ENCODE peak calls at places on chromosomes 6 and 20, in ten cellular contexts. K, V, P, X, U, H, J, W, L and D are unnamed samples.

GRCh38 chr6:123526128-123526527 is 110.6 kb downstream of the TRDN start:
- DNase-seq in K (no peak), V (no peak), P (no peak), X (no peak), U (no peak), H (no peak), J (no peak), W (no peak), L (no peak), D (no peak)

GRCh38 chr6:33987531-33988021 is 158.3 kb downstream of the GRM4 start:
- DNase-seq in K (no peak), V (no peak), P (no peak), X (no peak), U (no peak), H (no peak), J (no peak), W (peak), L (no peak), D (no peak)

GRCh38 chr6:61809004-61809595 is 476.9 kb downstream of the KHDRBS2 start:
- DNase-seq in K (no peak), V (no peak), P (no peak), X (no peak), U (no peak), H (no peak), J (no peak), W (no peak), L (peak), D (no peak)

GRCh38 chr6:29748391-29749352 is 25.4 kb downstream of the HLA-F start:
- DNase-seq in K (peak), V (peak), P (peak), X (peak), U (peak), H (peak), J (peak), W (peak), L (peak), D (no peak)

GRCh38 chr6:164756142-164756541 is 553.3 kb downstream of the C6orf118 start:
- DNase-seq in K (no peak), V (no peak), P (no peak), X (no peak), U (no peak), H (no peak), J (no peak), W (no peak), L (no peak), D (no peak)

GRCh38 chr6:146770965-146771735 is 172.4 kb downstream of the ADGB start:
- DNase-seq in K (peak), V (no peak), P (no peak), X (no peak), U (no peak), H (no peak), J (no peak), W (no peak), L (no peak), D (no peak)

GRCh38 chr6:46113370-46113769 is 16.4 kb upstream of the ENPP4 start:
- DNase-seq in K (peak), V (no peak), P (no peak), X (no peak), U (no peak), H (no peak), J (no peak), W (no peak), L (peak), D (no peak)

GRCh38 chr6:129189266-129189665 is 306.3 kb downstream of the LAMA2 start:
- DNase-seq in K (no peak), V (no peak), P (no peak), X (no peak), U (no peak), H (no peak), J (no peak), W (no peak), L (no peak), D (no peak)

GRCh38 chr6:100065348-100065747 is 71.3 kb upstream of the MCHR2 start:
- DNase-seq in K (no peak), V (no peak), P (no peak), X (no peak), U (no peak), H (no peak), J (no peak), W (no peak), L (no peak), D (no peak)

GRCh38 chr6:30730611-30731435 is 10.7 kb downstream of the TUBB start:
- DNase-seq in K (peak), V (no peak), P (peak), X (peak), U (no peak), H (no peak), J (no peak), W (peak), L (peak), D (no peak)

GRCh38 chr6:110476046-110476849 is at the start of gene SLC22A16:
- DNase-seq in K (no peak), V (no peak), P (no peak), X (no peak), U (peak), H (no peak), J (no peak), W (no peak), L (no peak), D (no peak)

GRCh38 chr20:53597085-53597482 is 3.4 kb upstream of the ZNF217 start:
- DNase-seq in K (no peak), V (no peak), P (no peak), X (no peak), U (peak), H (no peak), J (no peak), W (peak), L (peak), D (no peak)

GRCh38 chr6:47922391-47922790 is 140.6 kb downstream of the OPN5 start:
- DNase-seq in K (no peak), V (no peak), P (no peak), X (no peak), U (no peak), H (no peak), J (no peak), W (no peak), L (no peak), D (no peak)

GRCh38 chr20:16404640-16405039 is 168.6 kb downstream of the KIF16B start:
- DNase-seq in K (no peak), V (no peak), P (no peak), X (no peak), U (no peak), H (no peak), J (no peak), W (no peak), L (no peak), D (no peak)

GRCh38 chr20:33407251-33407650 is 5.9 kb upstream of the CDK5RAP1 start:
- DNase-seq in K (no peak), V (no peak), P (no peak), X (peak), U (no peak), H (no peak), J (no peak), W (no peak), L (no peak), D (no peak)

GRCh38 chr20:48025061-48025515 is 239.8 kb upstream of the SULF2 start:
- DNase-seq in K (peak), V (peak), P (peak), X (peak), U (no peak), H (no peak), J (peak), W (no peak), L (peak), D (peak)

GRCh38 chr6:103236923-103237322 is 1622.8 kb downstream of the HACE1 start:
- DNase-seq in K (no peak), V (no peak), P (no peak), X (no peak), U (no peak), H (no peak), J (no peak), W (no peak), L (no peak), D (no peak)

GRCh38 chr6:110537208-110538123 is 61.1 kb upstream of the SLC22A16 start:
- DNase-seq in K (no peak), V (peak), P (no peak), X (peak), U (peak), H (no peak), J (peak), W (no peak), L (peak), D (no peak)

GRCh38 chr6:128632131-128632530 is 111.7 kb upstream of the PTPRK start:
- DNase-seq in K (no peak), V (no peak), P (no peak), X (peak), U (no peak), H (no peak), J (no peak), W (peak), L (peak), D (no peak)

GRCh38 chr6:93040375-93040774 is 379.0 kb downstream of the EPHA7 start:
- DNase-seq in K (no peak), V (no peak), P (no peak), X (no peak), U (no peak), H (no peak), J (no peak), W (no peak), L (no peak), D (no peak)

GRCh38 chr6:15504581-15505350 is 158.1 kb downstream of the DTNBP1 start:
- DNase-seq in K (peak), V (peak), P (peak), X (peak), U (peak), H (no peak), J (peak), W (peak), L (no peak), D (peak)

GRCh38 chr6:81515562-81516453 is 236.7 kb downstream of the TENT5A start:
- DNase-seq in K (no peak), V (peak), P (no peak), X (peak), U (no peak), H (no peak), J (peak), W (no peak), L (no peak), D (peak)

GRCh38 chr20:17614176-17614811 is 44.4 kb downstream of the DSTN start:
- DNase-seq in K (peak), V (no peak), P (peak), X (peak), U (peak), H (no peak), J (no peak), W (peak), L (no peak), D (no peak)

GRCh38 chr6:131250121-131250520 is 114.9 kb downstream of the AKAP7 start:
- DNase-seq in K (peak), V (peak), P (peak), X (peak), U (no peak), H (no peak), J (no peak), W (peak), L (no peak), D (no peak)

GRCh38 chr6:7813704-7814103 is 87.8 kb downstream of the BMP6 start:
- DNase-seq in K (no peak), V (no peak), P (no peak), X (no peak), U (no peak), H (no peak), J (no peak), W (no peak), L (no peak), D (no peak)

GRCh38 chr6:137910424-137910834 is 43.4 kb downstream of the TNFAIP3 start:
- DNase-seq in K (peak), V (no peak), P (no peak), X (no peak), U (no peak), H (no peak), J (no peak), W (no peak), L (no peak), D (no peak)

GRCh38 chr20:63495771-63496403 is 3.0 kb downstream of the EEF1A2 start:
- DNase-seq in K (peak), V (no peak), P (peak), X (peak), U (no peak), H (no peak), J (no peak), W (peak), L (no peak), D (no peak)

GRCh38 chr6:4607793-4608192 is 168.4 kb upstream of the CDYL start:
- DNase-seq in K (no peak), V (no peak), P (no peak), X (no peak), U (no peak), H (no peak), J (no peak), W (no peak), L (no peak), D (no peak)

GRCh38 chr6:6390849-6391602 is 70.6 kb upstream of the F13A1 start:
- DNase-seq in K (no peak), V (no peak), P (no peak), X (no peak), U (no peak), H (no peak), J (no peak), W (no peak), L (no peak), D (no peak)
- H3K4me3 ChIP-seq in K (no peak), V (no peak), P (no peak), X (no peak), U (no peak), H (peak), J (no peak), W (no peak), L (no peak), D (no peak)

GRCh38 chr6:134238960-134239795 is 78.7 kb downstream of the SGK1 start:
- DNase-seq in K (no peak), V (no peak), P (no peak), X (no peak), U (no peak), H (no peak), J (no peak), W (no peak), L (no peak), D (no peak)
- TF ChIP-seq CTCF in K (no peak), V (no peak), P (no peak), X (no peak), U (no peak), H (no peak), J (no peak), W (no peak), L (no peak), D (no peak)

DNA sequence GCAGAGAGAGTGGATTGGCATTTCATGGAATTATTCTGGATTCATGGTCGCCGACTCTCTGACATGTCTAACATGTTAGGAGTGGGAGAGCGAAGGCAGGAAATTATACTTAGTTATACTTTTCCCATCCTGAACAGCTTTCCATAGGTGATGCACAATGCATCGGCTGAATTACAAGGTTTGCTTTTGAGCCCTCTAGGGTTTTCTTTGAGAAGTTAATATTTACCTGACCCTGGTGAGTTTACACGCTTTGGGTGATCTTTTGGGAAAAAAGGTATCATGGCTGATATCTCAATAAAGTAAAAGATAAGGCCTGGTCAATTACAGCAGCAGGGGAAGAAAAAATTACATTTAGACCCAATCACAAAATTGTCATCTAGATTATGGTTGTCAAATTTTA is 14.0 kb upstream of the NKX2-2 start:
- DNase-seq in K (no peak), V (no peak), P (no peak), X (no peak), U (no peak), H (no peak), J (no peak), W (no peak), L (no peak), D (no peak)
- H3K4me3 ChIP-seq in K (no peak), V (no peak), P (no peak), X (no peak), U (no peak), H (no peak), J (no peak), W (no peak), L (no peak), D (no peak)

GRCh38 chr6:24064106-24064505 is 61.9 kb upstream of the NRSN1 start:
- DNase-seq in K (no peak), V (no peak), P (no peak), X (no peak), U (no peak), H (no peak), J (no peak), W (no peak), L (no peak), D (no peak)
- TF ChIP-seq CTCF in K (no peak), V (peak), P (no peak), X (no peak), U (no peak), H (no peak), J (no peak), W (no peak), L (peak), D (no peak)

GRCh38 chr6:18389479-18389878 is 2.3 kb downstream of the RNF144B start:
- DNase-seq in K (no peak), V (peak), P (no peak), X (peak), U (no peak), H (no peak), J (no peak), W (no peak), L (no peak), D (no peak)

GRCh38 chr6:18387061-18387721 is at the start of gene RNF144B:
- DNase-seq in K (peak), V (no peak), P (peak), X (peak), U (peak), H (peak), J (no peak), W (peak), L (peak), D (no peak)

GRCh38 chr6:18388252-18388651 is 1.1 kb downstream of the RNF144B start:
- DNase-seq in K (no peak), V (no peak), P (no peak), X (no peak), U (no peak), H (no peak), J (no peak), W (no peak), L (peak), D (no peak)

GRCh38 chr6:18390476-18390875 is 3.3 kb downstream of the RNF144B start:
- DNase-seq in K (no peak), V (no peak), P (no peak), X (no peak), U (no peak), H (no peak), J (no peak), W (no peak), L (no peak), D (no peak)

GRCh38 chr6:18388942-18389341 is 1.8 kb downstream of the RNF144B start:
- DNase-seq in K (no peak), V (peak), P (no peak), X (peak), U (no peak), H (no peak), J (peak), W (no peak), L (peak), D (peak)
- H3K4me3 ChIP-seq in K (peak), V (no peak), P (no peak), X (no peak), U (peak), H (peak), J (peak), W (peak), L (peak), D (peak)

DNA sequence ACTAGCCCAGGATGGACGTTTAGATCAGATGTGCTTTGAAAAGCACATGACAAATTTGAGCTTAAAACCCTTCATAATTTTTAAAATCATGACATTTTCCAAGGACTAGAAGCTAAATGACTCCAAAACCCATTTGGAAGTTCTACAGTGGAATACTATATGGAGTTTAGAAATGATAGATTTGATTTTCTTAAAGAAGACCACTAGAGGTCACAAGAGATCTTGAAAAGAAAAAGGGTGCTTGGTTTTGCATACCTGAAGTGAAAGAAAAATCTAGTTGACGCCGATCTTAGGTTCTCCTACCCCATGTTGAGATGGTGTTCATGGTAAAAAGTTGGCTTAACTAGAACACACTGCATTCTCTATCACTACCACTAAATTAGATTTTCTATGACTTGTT is 31.5 kb downstream of the CFAP61 start:
- DNase-seq in K (no peak), V (no peak), P (no peak), X (peak), U (no peak), H (no peak), J (no peak), W (no peak), L (peak), D (no peak)
- TF ChIP-seq CTCF in K (peak), V (peak), P (no peak), X (peak), U (peak), H (peak), J (peak), W (no peak), L (peak), D (no peak)

GRCh38 chr6:52016918-52017748 is 70.3 kb downstream of the PKHD1 start:
- DNase-seq in K (no peak), V (no peak), P (no peak), X (no peak), U (no peak), H (no peak), J (no peak), W (no peak), L (no peak), D (no peak)

GRCh38 chr6:52013035-52013434 is 74.4 kb downstream of the PKHD1 start:
- DNase-seq in K (no peak), V (no peak), P (no peak), X (no peak), U (no peak), H (no peak), J (no peak), W (peak), L (no peak), D (no peak)

GRCh38 chr6:52014391-52014790 is 73.0 kb downstream of the PKHD1 start:
- DNase-seq in K (no peak), V (no peak), P (no peak), X (no peak), U (no peak), H (no peak), J (no peak), W (no peak), L (no peak), D (no peak)

GRCh38 chr6:52019092-52019491 is 68.3 kb downstream of the PKHD1 start:
- DNase-seq in K (no peak), V (no peak), P (no peak), X (no peak), U (no peak), H (no peak), J (no peak), W (no peak), L (no peak), D (no peak)

DNA sequence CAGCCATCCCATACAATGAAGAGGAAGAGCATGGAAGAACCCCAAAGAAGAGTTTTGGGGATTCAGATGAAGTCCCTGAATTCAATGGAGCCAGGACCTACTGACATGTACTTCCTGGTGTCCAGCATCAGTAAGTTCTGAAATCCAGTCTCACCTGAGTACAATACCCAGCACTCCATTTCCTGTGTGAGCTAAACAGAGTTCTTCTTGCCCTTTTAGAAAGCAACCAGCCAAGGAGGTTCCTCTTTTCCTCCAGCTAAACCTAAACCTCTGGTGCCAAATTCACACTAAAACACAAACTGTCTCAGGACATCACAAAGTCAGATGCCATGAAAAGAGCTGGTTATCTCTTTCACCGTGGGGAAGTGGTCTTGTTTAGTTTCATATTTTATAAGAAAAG is 71.5 kb downstream of the PKHD1 start:
- DNase-seq in K (no peak), V (no peak), P (no peak), X (no peak), U (no peak), H (no peak), J (no peak), W (no peak), L (no peak), D (no peak)
- H3K4me3 ChIP-seq in K (no peak), V (no peak), P (no peak), X (no peak), U (no peak), H (no peak), J (no peak), W (no peak), L (no peak), D (no peak)

DNA sequence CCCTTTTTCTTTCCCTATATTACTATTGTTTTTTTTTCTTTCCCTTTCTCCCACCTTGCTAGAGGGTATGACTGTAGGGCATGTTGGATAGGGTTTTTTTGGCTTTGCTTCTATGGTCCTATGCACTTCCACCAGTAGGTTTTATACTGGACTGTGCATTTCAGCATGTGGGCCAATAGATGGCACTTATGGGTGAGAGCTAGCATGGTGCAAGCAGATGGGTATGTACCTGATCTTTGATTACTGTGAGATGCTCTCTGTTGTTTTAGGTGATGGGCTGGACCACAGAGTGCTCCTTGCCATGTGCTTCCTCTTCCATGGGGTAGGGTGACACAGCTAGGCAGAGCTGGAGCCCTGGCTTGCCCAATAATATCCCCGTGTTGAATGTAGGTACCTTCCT is 128.5 kb upstream of the CHD6 start:
- DNase-seq in K (no peak), V (no peak), P (no peak), X (no peak), U (no peak), H (no peak), J (no peak), W (no peak), L (no peak), D (no peak)
- TF ChIP-seq CTCF in K (no peak), V (no peak), P (no peak), X (no peak), U (no peak), H (no peak), J (peak), W (no peak), L (no peak), D (no peak)

GRCh38 chr20:62461834-62462233 is 14.0 kb downstream of the GATA5 start:
- DNase-seq in K (no peak), V (no peak), P (no peak), X (no peak), U (no peak), H (no peak), J (no peak), W (no peak), L (no peak), D (no peak)
- H3K4me3 ChIP-seq in K (no peak), V (no peak), P (no peak), X (no peak), U (no peak), H (no peak), J (no peak), W (no peak), L (no peak), D (no peak)